ENCODE peak calls at places on chromosomes 6 and 20, in eight cellular contexts. E is effector memory CD8-positive, alpha-beta T cell; X is substantia nigra; U is C1 segment of cervical spinal cord; T is activated T-cell treated with anti-CD3 and anti-CD28 coated beads, Interleukin-2, amount 50 U/mL, for 72 hours; P is AG09319; S is right lobe of liver; O is left ventricle myocardium superior. J is an unnamed sample.
A peak's percentile ranks its signal among the peaks of the same experiment; 100 is the strongest.

GRCh38 chr6:30418448-30418847 is 70.9 kb upstream of the HLA-E start:
- DNase-seq in O (no peak), P (no peak), U (no peak), T (no peak), S (no peak), E (no peak), X (no peak), J (no peak)

GRCh38 chr6:25122622-25123237 is 156.4 kb upstream of the CARMIL1 start:
- DNase-seq in E (no peak), S (no peak), T (no peak), O (no peak), P (no peak), U (no peak), X (no peak), J (no peak)

GRCh38 chr6:147061152-147061551 is 143.1 kb upstream of the STXBP5 start:
- DNase-seq in O (no peak), X (no peak), U (no peak), T (no peak), S (no peak), P (no peak), E (no peak), J (no peak)

GRCh38 chr6:152368761-152369624 is 268.2 kb downstream of the SYNE1 start:
- DNase-seq in S (no peak), T (no peak), P (no peak), U (no peak), X (no peak), E (no peak), O (peak; percentile 58), J (no peak)

GRCh38 chr20:54227241-54227640 is 19.4 kb downstream of the PFDN4 start:
- DNase-seq in P (no peak), E (no peak), U (no peak), S (no peak), O (no peak), X (no peak), T (no peak), J (no peak)

GRCh38 chr6:75481936-75482593 is 11.5 kb downstream of the FILIP1 start:
- DNase-seq in X (no peak), E (no peak), U (no peak), P (no peak), S (no peak), O (no peak), T (no peak), J (no peak)

GRCh38 chr6:111957623-111958315 is 84.5 kb upstream of the FYN start:
- DNase-seq in T (no peak), O (no peak), U (no peak), S (no peak), E (no peak), P (no peak), X (no peak), J (no peak)

GRCh38 chr6:1527098-1527497 is 82.6 kb upstream of the FOXC1 start:
- DNase-seq in T (peak; percentile 44), X (peak; percentile 30), O (peak; percentile 63), P (peak; percentile 38), E (no peak), S (no peak), U (peak; percentile 11), J (no peak)

GRCh38 chr6:30687659-30688431 is 1.4 kb upstream of the PPP1R18 start:
- DNase-seq in E (no peak), U (no peak), P (no peak), X (no peak), S (peak; percentile 62), O (peak; percentile 66), T (no peak), J (no peak)

GRCh38 chr20:13770141-13770540 is 14.6 kb downstream of the ESF1 start:
- DNase-seq in E (no peak), X (no peak), O (no peak), S (no peak), U (no peak), P (no peak), T (no peak), J (no peak)

GRCh38 chr20:25044660-25045342 is 13.1 kb downstream of the ACSS1 start:
- DNase-seq in P (no peak), X (peak; percentile 61), O (peak; percentile 64), T (no peak), S (peak; percentile 66), E (no peak), U (no peak), J (no peak)

GRCh38 chr6:19731286-19731685 is 105.9 kb upstream of the ID4 start:
- DNase-seq in U (no peak), O (no peak), X (no peak), P (peak; percentile 46), E (no peak), S (no peak), T (no peak), J (peak; percentile 37)

GRCh38 chr6:146472918-146473317 is 70.7 kb upstream of the RAB32 start:
- DNase-seq in E (no peak), S (no peak), X (no peak), P (no peak), U (no peak), T (no peak), O (no peak), J (no peak)

GRCh38 chr6:89290401-89291155 is 24.5 kb downstream of the GABRR2 start:
- DNase-seq in S (no peak), T (no peak), X (no peak), O (no peak), P (no peak), E (no peak), U (no peak), J (no peak)

GRCh38 chr6:159108438-159108985 is 60.7 kb upstream of the FNDC1 start:
- DNase-seq in S (no peak), X (no peak), E (no peak), O (no peak), U (no peak), T (no peak), P (no peak), J (no peak)

GRCh38 chr6:159043236-159043635 is 1.6 kb downstream of the TAGAP start:
- DNase-seq in U (no peak), E (no peak), P (no peak), T (no peak), X (no peak), S (no peak), O (no peak), J (no peak)

GRCh38 chr6:132797975-132798819 is at the start of gene SLC18B1:
- DNase-seq in E (peak; percentile 22), U (peak; percentile 18), P (no peak), O (peak; percentile 77), X (peak; percentile 65), S (peak; percentile 75), T (peak; percentile 66), J (no peak)

GRCh38 chr6:37202788-37203491 is 33.0 kb downstream of the PIM1 start:
- DNase-seq in U (no peak), S (no peak), O (no peak), X (no peak), P (no peak), T (no peak), E (no peak), J (no peak)

GRCh38 chr6:41723178-41723935 is 12.1 kb downstream of the TFEB start:
- DNase-seq in E (no peak), T (no peak), U (no peak), P (peak; percentile 50), X (peak; percentile 40), O (peak; percentile 85), S (peak; percentile 83), J (no peak)

GRCh38 chr20:12723811-12724210 is 285.0 kb upstream of the SPTLC3 start:
- DNase-seq in P (no peak), E (no peak), O (no peak), U (no peak), T (no peak), S (no peak), X (no peak), J (no peak)

GRCh38 chr6:15427360-15428070 is 181.6 kb downstream of the JARID2 start:
- DNase-seq in U (no peak), X (no peak), O (no peak), E (no peak), S (no peak), T (no peak), P (no peak), J (peak; percentile 75)

GRCh38 chr20:34472246-34472925 is 43.8 kb upstream of the DYNLRB1 start:
- DNase-seq in X (no peak), E (no peak), P (peak; percentile 52), O (no peak), S (no peak), T (no peak), U (no peak), J (peak; percentile 56)

GRCh38 chr20:51536116-51537069 is 6.1 kb downstream of the NFATC2 start:
- DNase-seq in P (no peak), E (no peak), S (no peak), X (no peak), T (no peak), U (no peak), O (no peak), J (no peak)

GRCh38 chr6:2791124-2792050 is 26.2 kb downstream of the WRNIP1 start:
- DNase-seq in U (no peak), P (peak; percentile 60), X (peak; percentile 29), E (peak; percentile 37), S (no peak), O (peak; percentile 54), T (peak; percentile 71), J (peak; percentile 46)

GRCh38 chr20:32190608-32191415 is 16.7 kb downstream of the PLAGL2 start:
- DNase-seq in U (no peak), P (no peak), X (no peak), T (no peak), S (no peak), E (no peak), O (no peak), J (no peak)

GRCh38 chr20:20457392-20458126 is 89.7 kb downstream of the INSM1 start:
- DNase-seq in S (no peak), P (no peak), E (no peak), X (no peak), T (no peak), O (no peak), U (no peak), J (no peak)

GRCh38 chr6:56798163-56798562 is 155.5 kb upstream of the DST start:
- DNase-seq in O (no peak), T (no peak), S (no peak), P (no peak), U (no peak), X (no peak), E (no peak), J (peak; percentile 58)

J was measured in HFF-Myc.